ENCODE peak calls at places on chromosomes 3 and 15, in nine cellular contexts. One of them, this sample, is unnamed.
A peak's percentile ranks its signal among the peaks of the same experiment; 100 is the strongest.

GRCh38 chr3:45182915-45183881 is 37.0 kb upstream of the CDCP1 start:
- DNase-seq in NB4: peak; percentile 64
- DNase-seq in right atrium auricular region: no peak
- DNase-seq in cardiac muscle cell: peak; percentile 73
- DNase-seq in GM10248: no peak
- DNase-seq in heart right ventricle: no peak
- DNase-seq in CD4-positive, alpha-beta T cell: no peak
- DNase-seq in ascending aorta: no peak
- DNase-seq in IMR-90: peak; percentile 54
- DNase-seq in this sample: peak; percentile 45

GRCh38 chr15:50880651-50881114 is 27.8 kb upstream of the AP4E1 start:
- DNase-seq in NB4: peak; percentile 66
- DNase-seq in right atrium auricular region: no peak
- DNase-seq in cardiac muscle cell: peak; percentile 77
- DNase-seq in GM10248: peak; percentile 50
- DNase-seq in heart right ventricle: no peak
- DNase-seq in CD4-positive, alpha-beta T cell: no peak
- DNase-seq in ascending aorta: no peak
- DNase-seq in IMR-90: peak; percentile 86
- DNase-seq in this sample: no peak

GRCh38 chr15:43268111-43269105 is 1.7 kb upstream of the TGM5 start:
- DNase-seq in NB4: peak; percentile 71
- DNase-seq in right atrium auricular region: peak; percentile 55
- DNase-seq in cardiac muscle cell: peak; percentile 22
- DNase-seq in GM10248: peak; percentile 57
- DNase-seq in heart right ventricle: no peak
- DNase-seq in CD4-positive, alpha-beta T cell: no peak
- DNase-seq in ascending aorta: no peak
- DNase-seq in IMR-90: no peak
- DNase-seq in this sample: no peak

GRCh38 chr3:43770426-43771103 is 79.8 kb downstream of the ABHD5 start:
- DNase-seq in NB4: peak; percentile 21
- DNase-seq in right atrium auricular region: peak; percentile 92
- DNase-seq in cardiac muscle cell: peak; percentile 41
- DNase-seq in GM10248: no peak
- DNase-seq in heart right ventricle: peak; percentile 65
- DNase-seq in CD4-positive, alpha-beta T cell: no peak
- DNase-seq in ascending aorta: peak; percentile 49
- DNase-seq in IMR-90: no peak
- DNase-seq in this sample: no peak

GRCh38 chr15:85757073-85757938 is 37.4 kb downstream of the KLHL25 start:
- DNase-seq in NB4: no peak
- DNase-seq in right atrium auricular region: no peak
- DNase-seq in cardiac muscle cell: no peak
- DNase-seq in GM10248: no peak
- DNase-seq in heart right ventricle: peak; percentile 57
- DNase-seq in CD4-positive, alpha-beta T cell: no peak
- DNase-seq in ascending aorta: no peak
- DNase-seq in IMR-90: no peak
- DNase-seq in this sample: no peak

GRCh38 chr3:56590814-56591213 is 33.8 kb downstream of the CCDC66 start:
- DNase-seq in NB4: no peak
- DNase-seq in right atrium auricular region: no peak
- DNase-seq in cardiac muscle cell: no peak
- DNase-seq in GM10248: no peak
- DNase-seq in heart right ventricle: no peak
- DNase-seq in CD4-positive, alpha-beta T cell: no peak
- DNase-seq in ascending aorta: no peak
- DNase-seq in IMR-90: peak; percentile 12
- DNase-seq in this sample: no peak

GRCh38 chr3:30292192-30292893 is 314.1 kb upstream of the TGFBR2 start:
- DNase-seq in NB4: peak; percentile 31
- DNase-seq in right atrium auricular region: no peak
- DNase-seq in cardiac muscle cell: peak; percentile 84
- DNase-seq in GM10248: no peak
- DNase-seq in heart right ventricle: no peak
- DNase-seq in CD4-positive, alpha-beta T cell: no peak
- DNase-seq in ascending aorta: no peak
- DNase-seq in IMR-90: peak; percentile 51
- DNase-seq in this sample: no peak

GRCh38 chr15:72037321-72037720 is 80.6 kb downstream of the MYO9A start:
- DNase-seq in NB4: peak; percentile 5
- DNase-seq in right atrium auricular region: no peak
- DNase-seq in cardiac muscle cell: no peak
- DNase-seq in GM10248: no peak
- DNase-seq in heart right ventricle: no peak
- DNase-seq in CD4-positive, alpha-beta T cell: no peak
- DNase-seq in ascending aorta: no peak
- DNase-seq in IMR-90: peak; percentile 50
- DNase-seq in this sample: no peak

GRCh38 chr15:58147151-58147550 is 9.0 kb downstream of the AQP9 start:
- DNase-seq in NB4: peak; percentile 83
- DNase-seq in right atrium auricular region: no peak
- DNase-seq in cardiac muscle cell: no peak
- DNase-seq in GM10248: no peak
- DNase-seq in heart right ventricle: no peak
- DNase-seq in CD4-positive, alpha-beta T cell: no peak
- DNase-seq in ascending aorta: no peak
- DNase-seq in IMR-90: no peak
- DNase-seq in this sample: no peak

GRCh38 chr3:70919661-70920060 is 607.2 kb upstream of the MDFIC2 start:
- DNase-seq in NB4: no peak
- DNase-seq in right atrium auricular region: no peak
- DNase-seq in cardiac muscle cell: no peak
- DNase-seq in GM10248: no peak
- DNase-seq in heart right ventricle: no peak
- DNase-seq in CD4-positive, alpha-beta T cell: no peak
- DNase-seq in ascending aorta: no peak
- DNase-seq in IMR-90: no peak
- DNase-seq in this sample: no peak

GRCh38 chr15:63260786-63261185 is 16.6 kb upstream of the APH1B start:
- DNase-seq in NB4: no peak
- DNase-seq in right atrium auricular region: no peak
- DNase-seq in cardiac muscle cell: peak; percentile 64
- DNase-seq in GM10248: no peak
- DNase-seq in heart right ventricle: no peak
- DNase-seq in CD4-positive, alpha-beta T cell: no peak
- DNase-seq in ascending aorta: no peak
- DNase-seq in IMR-90: no peak
- DNase-seq in this sample: no peak

GRCh38 chr3:174439621-174440349 is 419.3 kb upstream of the NAALADL2 start:
- DNase-seq in NB4: peak; percentile 76
- DNase-seq in right atrium auricular region: no peak
- DNase-seq in cardiac muscle cell: peak; percentile 97
- DNase-seq in GM10248: no peak
- DNase-seq in heart right ventricle: no peak
- DNase-seq in CD4-positive, alpha-beta T cell: no peak
- DNase-seq in ascending aorta: no peak
- DNase-seq in IMR-90: peak; percentile 98
- DNase-seq in this sample: no peak

GRCh38 chr15:83323296-83323711 is 38.8 kb upstream of the BNC1 start:
- DNase-seq in NB4: no peak
- DNase-seq in right atrium auricular region: no peak
- DNase-seq in cardiac muscle cell: peak; percentile 93
- DNase-seq in GM10248: no peak
- DNase-seq in heart right ventricle: no peak
- DNase-seq in CD4-positive, alpha-beta T cell: no peak
- DNase-seq in ascending aorta: no peak
- DNase-seq in IMR-90: peak; percentile 98
- DNase-seq in this sample: no peak

GRCh38 chr3:24495334-24495994 is 814 bp upstream of the THRB start:
- DNase-seq in NB4: no peak
- DNase-seq in right atrium auricular region: peak; percentile 69
- DNase-seq in cardiac muscle cell: peak; percentile 21
- DNase-seq in GM10248: no peak
- DNase-seq in heart right ventricle: peak; percentile 48
- DNase-seq in CD4-positive, alpha-beta T cell: no peak
- DNase-seq in ascending aorta: no peak
- DNase-seq in IMR-90: no peak
- DNase-seq in this sample: peak; percentile 20

GRCh38 chr3:189458536-189458935 is 172.7 kb upstream of the TP63 start:
- DNase-seq in NB4: no peak
- DNase-seq in right atrium auricular region: no peak
- DNase-seq in cardiac muscle cell: peak; percentile 59
- DNase-seq in GM10248: no peak
- DNase-seq in heart right ventricle: no peak
- DNase-seq in CD4-positive, alpha-beta T cell: no peak
- DNase-seq in ascending aorta: no peak
- DNase-seq in IMR-90: no peak
- DNase-seq in this sample: no peak

GRCh38 chr3:120572027-120572426 is 24.1 kb upstream of the NDUFB4 start:
- DNase-seq in NB4: no peak
- DNase-seq in right atrium auricular region: no peak
- DNase-seq in cardiac muscle cell: no peak
- DNase-seq in GM10248: no peak
- DNase-seq in heart right ventricle: no peak
- DNase-seq in CD4-positive, alpha-beta T cell: no peak
- DNase-seq in ascending aorta: no peak
- DNase-seq in IMR-90: no peak
- DNase-seq in this sample: no peak

GRCh38 chr3:45224824-45225464 is 1.1 kb downstream of the TMEM158 start:
- DNase-seq in NB4: peak; percentile 84
- DNase-seq in right atrium auricular region: peak; percentile 64
- DNase-seq in cardiac muscle cell: peak; percentile 82
- DNase-seq in GM10248: peak; percentile 57
- DNase-seq in heart right ventricle: peak; percentile 75
- DNase-seq in CD4-positive, alpha-beta T cell: no peak
- DNase-seq in ascending aorta: no peak
- DNase-seq in IMR-90: peak; percentile 78
- DNase-seq in this sample: no peak

GRCh38 chr3:128366652-128367051 is 100.0 kb downstream of the DNAJB8 start:
- DNase-seq in NB4: no peak
- DNase-seq in right atrium auricular region: no peak
- DNase-seq in cardiac muscle cell: no peak
- DNase-seq in GM10248: no peak
- DNase-seq in heart right ventricle: no peak
- DNase-seq in CD4-positive, alpha-beta T cell: no peak
- DNase-seq in ascending aorta: no peak
- DNase-seq in IMR-90: no peak
- DNase-seq in this sample: no peak

GRCh38 chr3:143120716-143121239 is 1.2 kb downstream of the CHST2 start:
- DNase-seq in NB4: peak; percentile 67
- DNase-seq in right atrium auricular region: no peak
- DNase-seq in cardiac muscle cell: peak; percentile 55
- DNase-seq in GM10248: peak; percentile 57
- DNase-seq in heart right ventricle: peak; percentile 18
- DNase-seq in CD4-positive, alpha-beta T cell: peak; percentile 21
- DNase-seq in ascending aorta: no peak
- DNase-seq in IMR-90: peak; percentile 26
- DNase-seq in this sample: peak; percentile 42
- TF ChIP-seq CTCF in NB4: no peak
- TF ChIP-seq CTCF in right atrium auricular region: no peak
- TF ChIP-seq CTCF in cardiac muscle cell: no peak
- TF ChIP-seq CTCF in GM10248: peak; percentile 52
- TF ChIP-seq CTCF in heart right ventricle: no peak
- TF ChIP-seq CTCF in CD4-positive, alpha-beta T cell: no peak
- TF ChIP-seq CTCF in ascending aorta: no peak
- TF ChIP-seq CTCF in IMR-90: peak; percentile 29
- TF ChIP-seq CTCF in this sample: no peak

GRCh38 chr3:36837089-36837488 is 72.7 kb upstream of the DCLK3 start:
- DNase-seq in NB4: no peak
- DNase-seq in right atrium auricular region: peak; percentile 13
- DNase-seq in cardiac muscle cell: no peak
- DNase-seq in GM10248: no peak
- DNase-seq in heart right ventricle: no peak
- DNase-seq in CD4-positive, alpha-beta T cell: no peak
- DNase-seq in ascending aorta: no peak
- DNase-seq in IMR-90: no peak
- DNase-seq in this sample: no peak
- TF ChIP-seq CTCF in NB4: no peak
- TF ChIP-seq CTCF in right atrium auricular region: no peak
- TF ChIP-seq CTCF in cardiac muscle cell: peak; percentile 14
- TF ChIP-seq CTCF in GM10248: peak; percentile 7
- TF ChIP-seq CTCF in heart right ventricle: no peak
- TF ChIP-seq CTCF in CD4-positive, alpha-beta T cell: peak; percentile 11
- TF ChIP-seq CTCF in ascending aorta: no peak
- TF ChIP-seq CTCF in IMR-90: peak; percentile 15
- TF ChIP-seq CTCF in this sample: no peak

DNA sequence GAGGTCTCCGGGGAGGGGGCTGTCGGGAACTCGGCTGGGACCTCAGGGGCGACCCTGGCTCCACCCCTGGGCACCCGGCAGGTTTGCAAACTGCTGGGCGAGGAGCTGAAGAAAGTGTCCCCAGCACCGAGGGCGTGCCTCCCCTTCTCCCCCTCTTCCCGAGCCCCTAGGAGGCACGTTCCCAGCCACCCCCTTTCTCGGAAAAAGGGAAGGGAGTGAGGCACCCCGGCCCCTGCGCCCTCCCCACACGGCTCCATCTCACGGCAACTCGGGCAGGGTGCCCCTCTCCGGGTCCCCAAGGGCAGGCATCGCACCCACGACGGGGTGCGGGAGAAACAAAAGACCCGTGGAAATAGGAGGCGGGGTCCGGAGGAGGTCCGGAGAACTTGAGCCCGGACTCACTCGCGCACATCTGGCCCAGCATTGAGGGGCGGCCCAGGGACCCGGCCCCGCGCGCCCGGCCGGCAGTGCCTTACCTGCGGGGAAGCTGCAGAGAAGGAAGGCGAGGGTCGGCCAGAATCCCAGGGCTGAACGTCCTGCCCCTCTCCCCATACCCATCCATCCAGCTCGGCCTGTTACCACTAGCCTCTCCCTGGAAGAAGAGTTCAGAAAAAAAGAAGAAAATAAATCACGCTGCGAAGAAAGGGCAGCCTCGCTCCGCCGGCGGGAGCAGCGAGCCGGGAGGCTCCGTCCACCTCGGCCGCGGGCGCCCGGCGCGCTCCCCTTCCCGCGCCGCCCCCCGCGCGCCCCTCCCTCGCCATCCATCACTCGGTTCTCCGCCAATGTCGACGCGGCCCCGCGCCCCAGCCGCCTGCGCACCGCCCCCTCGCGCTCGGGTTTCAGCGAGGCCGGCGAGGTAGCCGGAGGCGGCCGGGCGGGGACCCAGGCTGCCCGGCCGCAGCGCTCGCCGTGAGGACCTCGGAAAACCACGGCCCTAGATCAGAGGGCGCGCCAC is 16.3 kb downstream of the RGMA start:
- DNase-seq in NB4: peak; percentile 38
- DNase-seq in right atrium auricular region: peak; percentile 72
- DNase-seq in cardiac muscle cell: peak; percentile 85
- DNase-seq in GM10248: no peak
- DNase-seq in heart right ventricle: peak; percentile 88
- DNase-seq in CD4-positive, alpha-beta T cell: no peak
- DNase-seq in ascending aorta: no peak
- DNase-seq in IMR-90: peak; percentile 23
- DNase-seq in this sample: peak; percentile 89
- TF ChIP-seq CTCF in NB4: no peak
- TF ChIP-seq CTCF in right atrium auricular region: peak; percentile 34
- TF ChIP-seq CTCF in cardiac muscle cell: no peak
- TF ChIP-seq CTCF in GM10248: no peak
- TF ChIP-seq CTCF in heart right ventricle: peak; percentile 26
- TF ChIP-seq CTCF in CD4-positive, alpha-beta T cell: no peak
- TF ChIP-seq CTCF in ascending aorta: no peak
- TF ChIP-seq CTCF in IMR-90: no peak
- TF ChIP-seq CTCF in this sample: no peak

DNA sequence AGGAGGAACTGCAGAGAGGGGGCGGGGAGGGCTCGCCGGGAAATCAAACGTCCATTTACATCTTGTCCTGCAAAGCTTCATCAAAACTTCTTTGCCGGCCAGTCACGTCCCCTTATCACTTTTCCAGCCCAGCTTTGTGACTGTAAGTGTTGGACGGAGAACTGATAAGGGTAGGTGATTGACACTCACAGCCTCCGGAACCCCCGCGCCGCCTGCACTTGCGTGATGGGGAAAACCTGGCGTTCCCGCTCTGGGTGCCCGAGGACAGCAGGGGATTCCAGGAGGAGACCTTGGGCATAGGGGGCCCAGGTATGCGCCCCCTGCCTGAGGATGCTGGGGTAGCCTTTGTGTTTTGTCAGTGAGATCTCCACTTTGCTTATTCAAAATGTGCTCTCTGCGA is 72.8 kb upstream of the ANKRD34C start:
- DNase-seq in NB4: no peak
- DNase-seq in right atrium auricular region: no peak
- DNase-seq in cardiac muscle cell: no peak
- DNase-seq in GM10248: no peak
- DNase-seq in heart right ventricle: no peak
- DNase-seq in CD4-positive, alpha-beta T cell: no peak
- DNase-seq in ascending aorta: no peak
- DNase-seq in IMR-90: no peak
- DNase-seq in this sample: no peak
- TF ChIP-seq CTCF in NB4: peak; percentile 33
- TF ChIP-seq CTCF in right atrium auricular region: no peak
- TF ChIP-seq CTCF in cardiac muscle cell: peak; percentile 24
- TF ChIP-seq CTCF in GM10248: no peak
- TF ChIP-seq CTCF in heart right ventricle: no peak
- TF ChIP-seq CTCF in CD4-positive, alpha-beta T cell: no peak
- TF ChIP-seq CTCF in ascending aorta: no peak
- TF ChIP-seq CTCF in IMR-90: no peak
- TF ChIP-seq CTCF in this sample: peak; percentile 37